ENCODE peak calls at places on chromosomes 3 and 15, in four cellular contexts. P is LHCN-M2, H is myocyte, X is left ventricle myocardium inferior. V is an unnamed sample.

GRCh38 chr3:149468504-149469212 is 5.8 kb upstream of the TM4SF4 start:
- DNase-seq in P (peak), H (no peak), X (no peak), V (no peak)

GRCh38 chr3:191234216-191234615 is 35.2 kb downstream of the OSTN start:
- DNase-seq in P (no peak), H (no peak), X (no peak), V (no peak)

GRCh38 chr3:12947504-12948369 is 106.4 kb upstream of the RPL32 start:
- DNase-seq in P (peak), H (no peak), X (peak), V (no peak)

GRCh38 chr15:56342653-56343052 is 22.6 kb upstream of the TEX9 start:
- DNase-seq in P (peak), H (peak), X (no peak), V (no peak)

GRCh38 chr15:65920121-65920520 is 50.8 kb downstream of the RAB11A start:
- DNase-seq in P (no peak), H (no peak), X (no peak), V (no peak)

GRCh38 chr3:12991861-12992281 is 81.4 kb downstream of the IQSEC1 start:
- DNase-seq in P (no peak), H (no peak), X (no peak), V (no peak)

GRCh38 chr3:37863949-37864822 is 2.5 kb downstream of the CTDSPL start:
- DNase-seq in P (peak), H (peak), X (no peak), V (no peak)

GRCh38 chr3:58577269-58577821 is at the start of gene FAM107A:
- DNase-seq in P (peak), H (no peak), X (peak), V (no peak)

GRCh38 chr3:3800076-3800448 is 831 bp downstream of the LRRN1 start:
- DNase-seq in P (no peak), H (no peak), X (no peak), V (peak)

GRCh38 chr3:123871946-123872345 is 12.2 kb downstream of the MYLK start:
- DNase-seq in P (peak), H (no peak), X (no peak), V (no peak)

V was measured in stimulated activated naive CD8-positive, alpha-beta T cell treated with anti-CD3 and anti-CD28 coated beads, Interleukin-15, Interleukin-2, amounts not matched to agents 100 U/mL and 50 U/mL, for 24 hours.